ENCODE peak calls at places on chromosomes 6 and 20, in six cellular contexts. O is amniotic epithelial cell, J is HS-27A, H is HT1080, E is adrenal gland, R is hypothalamus. D is an unnamed sample.

GRCh38 chr6:28657756-28658465 is 132.2 kb downstream of the GPX5 start:
- DNase-seq in O (peak), J (peak), H (peak), E (peak), R (no peak), D (no peak)

GRCh38 chr6:80223743-80224212 is 117.3 kb downstream of the BCKDHB start:
- DNase-seq in O (peak), J (no peak), H (no peak), E (no peak), R (no peak), D (no peak)

GRCh38 chr6:46989384-46989783 is 52.7 kb downstream of the ADGRF1 start:
- DNase-seq in O (no peak), J (no peak), H (no peak), E (peak), R (no peak), D (no peak)

GRCh38 chr20:25632940-25633790 is 9.4 kb upstream of the NANP start:
- DNase-seq in O (no peak), J (no peak), H (peak), E (no peak), R (no peak), D (no peak)

GRCh38 chr6:85675030-85675819 is 32.5 kb upstream of the SYNCRIP start:
- DNase-seq in O (peak), J (no peak), H (peak), E (no peak), R (no peak), D (no peak)

GRCh38 chr6:5083307-5083583 is 1.9 kb upstream of the PPP1R3G start:
- DNase-seq in O (no peak), J (no peak), H (no peak), E (no peak), R (no peak), D (no peak)

GRCh38 chr6:138203315-138203714 is 15.0 kb downstream of the PBOV1 start:
- DNase-seq in O (no peak), J (no peak), H (no peak), E (no peak), R (no peak), D (no peak)

GRCh38 chr6:8707956-8708772 is 272.8 kb upstream of the SLC35B3 start:
- DNase-seq in O (peak), J (peak), H (peak), E (peak), R (no peak), D (no peak)

GRCh38 chr20:23415958-23416583 is 5.2 kb downstream of the NAPB start:
- DNase-seq in O (peak), J (no peak), H (no peak), E (no peak), R (no peak), D (no peak)

GRCh38 chr20:16541878-16542277 is 31.4 kb downstream of the KIF16B start:
- DNase-seq in O (no peak), J (no peak), H (no peak), E (no peak), R (no peak), D (no peak)

GRCh38 chr6:85585741-85586140 is 7.9 kb downstream of the SNX14 start:
- DNase-seq in O (peak), J (no peak), H (no peak), E (no peak), R (no peak), D (no peak)

GRCh38 chr6:105952762-105953700 is 133.1 kb upstream of the PRDM1 start:
- DNase-seq in O (no peak), J (no peak), H (no peak), E (no peak), R (no peak), D (no peak)

GRCh38 chr6:21949211-21949801 is 347.5 kb downstream of the PRL start:
- DNase-seq in O (peak), J (no peak), H (no peak), E (no peak), R (no peak), D (no peak)

GRCh38 chr20:1676650-1677049 is 19.1 kb upstream of the SIRPG start:
- DNase-seq in O (no peak), J (no peak), H (no peak), E (no peak), R (no peak), D (no peak)